ENCODE peak calls at places on chromosome 10, in eight cellular contexts. Y is pons, D is uterus, P is NB4, O is NCI-H2029, K is BE2C, A is NT2/D1, N is SK-N-SH. S is an unnamed sample.

GRCh38 chr10:24843256-24843655 is 109.2 kb downstream of the PRTFDC1 start:
- DNase-seq in Y (no peak), D (no peak), P (no peak), O (no peak), K (no peak), A (no peak), N (no peak), S (no peak)

GRCh38 chr10:98038333-98038732 is 7.9 kb upstream of the CRTAC1 start:
- DNase-seq in Y (no peak), D (no peak), P (no peak), O (no peak), K (no peak), A (no peak), N (no peak), S (no peak)

GRCh38 chr10:8365935-8366911 is 311.7 kb downstream of the GATA3 start:
- DNase-seq in Y (no peak), D (no peak), P (no peak), O (no peak), K (no peak), A (no peak), N (no peak), S (no peak)

GRCh38 chr10:124647421-124648130 is 96.6 kb downstream of the FAM53B start:
- DNase-seq in Y (peak; percentile 72), D (no peak), P (peak; percentile 98), O (peak; percentile 19), K (peak; percentile 41), A (no peak), N (peak; percentile 64), S (no peak)

GRCh38 chr10:48378675-48379074 is 72.2 kb downstream of the MAPK8 start:
- DNase-seq in Y (no peak), D (no peak), P (no peak), O (no peak), K (no peak), A (no peak), N (no peak), S (no peak)

GRCh38 chr10:127945335-127945734 is 38.4 kb downstream of the PTPRE start:
- DNase-seq in Y (no peak), D (no peak), P (peak; percentile 93), O (peak; percentile 63), K (no peak), A (no peak), N (no peak), S (no peak)

GRCh38 chr10:119401671-119402395 is 140.7 kb downstream of the RGS10 start:
- DNase-seq in Y (no peak), D (peak; percentile 65), P (no peak), O (no peak), K (no peak), A (no peak), N (no peak), S (peak; percentile 93)

GRCh38 chr10:14220026-14220425 is 110.7 kb downstream of the FRMD4A start:
- DNase-seq in Y (no peak), D (no peak), P (no peak), O (no peak), K (no peak), A (no peak), N (no peak), S (no peak)

GRCh38 chr10:103847909-103848468 is 7.4 kb downstream of the SH3PXD2A start:
- DNase-seq in Y (no peak), D (no peak), P (peak; percentile 72), O (no peak), K (no peak), A (no peak), N (peak; percentile 56), S (no peak)

GRCh38 chr10:22135591-22135990 is 82.2 kb downstream of the EBLN1 start:
- DNase-seq in Y (no peak), D (no peak), P (peak; percentile 2), O (no peak), K (no peak), A (no peak), N (no peak), S (no peak)

GRCh38 chr10:128859738-128860386 is 607.2 kb upstream of the MGMT start:
- DNase-seq in Y (peak; percentile 29), D (no peak), P (peak; percentile 53), O (no peak), K (peak; percentile 39), A (peak; percentile 13), N (peak; percentile 38), S (peak; percentile 13)

GRCh38 chr10:72334196-72334831 is 20.4 kb downstream of the DNAJB12 start:
- DNase-seq in Y (no peak), D (peak; percentile 56), P (no peak), O (no peak), K (peak; percentile 92), A (peak; percentile 58), N (peak; percentile 77), S (peak; percentile 70)

GRCh38 chr10:110641256-110641655 is 2.9 kb upstream of the RBM20 start:
- DNase-seq in Y (no peak), D (no peak), P (peak; percentile 45), O (peak; percentile 54), K (peak; percentile 86), A (peak; percentile 70), N (peak; percentile 62), S (no peak)

GRCh38 chr10:42732266-42732665 is 50.3 kb upstream of the BMS1 start:
- DNase-seq in Y (no peak), D (no peak), P (no peak), O (no peak), K (no peak), A (no peak), N (no peak), S (no peak)

GRCh38 chr10:28738200-28738599 is 60.9 kb downstream of the BAMBI start:
- DNase-seq in Y (no peak), D (no peak), P (peak; percentile 19), O (no peak), K (peak; percentile 8), A (peak; percentile 23), N (no peak), S (no peak)

GRCh38 chr10:114631090-114631677 is 26.9 kb downstream of the ABLIM1 start:
- DNase-seq in Y (no peak), D (no peak), P (no peak), O (no peak), K (no peak), A (no peak), N (peak; percentile 22), S (no peak)

GRCh38 chr10:96642973-96643372 is 56.2 kb upstream of the TM9SF3 start:
- DNase-seq in Y (peak; percentile 75), D (peak; percentile 28), P (peak; percentile 90), O (peak; percentile 42), K (peak; percentile 58), A (peak; percentile 18), N (peak; percentile 31), S (no peak)

GRCh38 chr10:126350216-126350992 is 37.9 kb downstream of the ADAM12 start:
- DNase-seq in Y (no peak), D (no peak), P (no peak), O (peak; percentile 20), K (peak; percentile 28), A (no peak), N (peak; percentile 58), S (peak; percentile 18)

GRCh38 chr10:118628397-118628796 is 32.9 kb upstream of the PRLHR start:
- DNase-seq in Y (no peak), D (no peak), P (no peak), O (no peak), K (no peak), A (no peak), N (no peak), S (no peak)

GRCh38 chr10:127043312-127043711 is 138.1 kb downstream of the DOCK1 start:
- DNase-seq in Y (no peak), D (no peak), P (no peak), O (no peak), K (no peak), A (no peak), N (no peak), S (no peak)

GRCh38 chr10:97297556-97298222 is 5.3 kb upstream of the ARHGAP19 start:
- DNase-seq in Y (no peak), D (no peak), P (no peak), O (no peak), K (no peak), A (no peak), N (no peak), S (no peak)

GRCh38 chr10:45410807-45411606 is 37.0 kb downstream of the ALOX5 start:
- DNase-seq in Y (no peak), D (no peak), P (no peak), O (no peak), K (no peak), A (no peak), N (no peak), S (no peak)

GRCh38 chr10:127234306-127234800 is 38.0 kb upstream of the INSYN2A start:
- DNase-seq in Y (no peak), D (no peak), P (no peak), O (no peak), K (no peak), A (no peak), N (no peak), S (no peak)

GRCh38 chr10:27319752-27320561 is 79.4 kb upstream of the ACBD5 start:
- DNase-seq in Y (peak; percentile 49), D (peak; percentile 26), P (peak; percentile 87), O (no peak), K (no peak), A (no peak), N (peak; percentile 23), S (peak; percentile 10)

GRCh38 chr10:88114368-88114767 is 250.9 kb downstream of the PTEN start:
- DNase-seq in Y (peak; percentile 30), D (peak; percentile 19), P (peak; percentile 90), O (peak; percentile 25), K (peak; percentile 59), A (peak; percentile 16), N (peak; percentile 36), S (no peak)